ENCODE peak calls at places on chromosomes 11 and 22, in five cellular contexts. W, J, Q, V and T are unnamed samples. For H3K4me1 and H3K36me3, the result is how much of the 10 kb centered on the place peaks cover.

GRCh38 chr11:16790484-16791240 is 52.2 kb downstream of the C11orf58 start:
- DNase-seq in W (no peak), J (no peak), Q (no peak), V (no peak), T (no peak)

GRCh38 chr11:40885257-40885947 is 574.0 kb downstream of the LRRC4C start:
- DNase-seq in W (no peak), J (no peak), Q (peak), V (no peak), T (no peak)

GRCh38 chr11:108664241-108664640 is 628 bp upstream of the DDX10 start:
- DNase-seq in W (no peak), J (no peak), Q (no peak), V (no peak), T (peak)

GRCh38 chr11:6925636-6926207 is 504 bp upstream of the ZNF215 start:
- DNase-seq in W (no peak), J (no peak), Q (no peak), V (no peak), T (no peak)

GRCh38 chr11:69836401-69836800 is 17.2 kb upstream of the FGF3 start:
- DNase-seq in W (no peak), J (no peak), Q (no peak), V (no peak), T (no peak)

GRCh38 chr11:121687961-121688566 is 235.3 kb upstream of the SORL1-AS1 start:
- DNase-seq in W (no peak), J (no peak), Q (peak), V (no peak), T (no peak)

GRCh38 chr11:626475-627272 is at the start of gene SCT:
- DNase-seq in W (peak), J (no peak), Q (no peak), V (no peak), T (peak)

GRCh38 chr22:31106651-31107205 is 640 bp downstream of the SELENOM start:
- DNase-seq in W (no peak), J (no peak), Q (no peak), V (no peak), T (no peak)

GRCh38 chr11:59263225-59263894 is 50.6 kb upstream of the MPEG1 start:
- DNase-seq in W (peak), J (no peak), Q (no peak), V (no peak), T (no peak)

GRCh38 chr22:26394787-26395186 is 34.3 kb upstream of the ASPHD2 start:
- DNase-seq in W (no peak), J (no peak), Q (peak), V (no peak), T (no peak)

GRCh38 chr22:36757608-36758220 is 18.2 kb downstream of the IFT27 start:
- DNase-seq in W (peak), J (peak), Q (peak), V (peak), T (peak)

GRCh38 chr11:62857541-62857982 is 18.2 kb upstream of the WDR74 start:
- DNase-seq in W (no peak), J (no peak), Q (no peak), V (no peak), T (no peak)

GRCh38 chr11:63839508-63840355 is 822 bp downstream of the MARK2 start:
- DNase-seq in W (peak), J (peak), Q (peak), V (peak), T (no peak)

GRCh38 chr11:83044958-83045712 is 26.6 kb downstream of the RAB30 start:
- DNase-seq in W (no peak), J (no peak), Q (no peak), V (no peak), T (no peak)

GRCh38 chr11:68528630-68529029 is 68.1 kb downstream of the PPP6R3 start:
- DNase-seq in W (no peak), J (no peak), Q (no peak), V (no peak), T (no peak)

GRCh38 chr22:37282385-37282677 is at the start of gene CYTH4:
- DNase-seq in W (no peak), J (peak), Q (no peak), V (peak), T (no peak)

GRCh38 chr11:114774599-114775365 is 96.5 kb downstream of the NXPE2 start:
- DNase-seq in W (no peak), J (peak), Q (peak), V (no peak), T (no peak)

GRCh38 chr11:77113382-77114088 is 10.9 kb downstream of the OMP start:
- DNase-seq in W (peak), J (peak), Q (peak), V (no peak), T (no peak)

GRCh38 chr22:31083923-31084810 is 3.0 kb downstream of the SMTN start:
- DNase-seq in W (peak), J (no peak), Q (no peak), V (peak), T (no peak)

GRCh38 chr11:72352859-72353551 is 81.3 kb downstream of the CLPB start:
- DNase-seq in W (no peak), J (no peak), Q (peak), V (no peak), T (no peak)

GRCh38 chr11:121071456-121072236 is 29.4 kb upstream of the TECTA start:
- DNase-seq in W (no peak), J (no peak), Q (peak), V (no peak), T (no peak)

GRCh38 chr11:38019072-38019775 is 1421.2 kb upstream of the RAG2 start:
- DNase-seq in W (peak), J (no peak), Q (peak), V (no peak), T (no peak)

GRCh38 chr11:10322830-10323792 is 18.2 kb downstream of the ADM start:
- DNase-seq in W (no peak), J (peak), Q (peak), V (no peak), T (peak)

GRCh38 chr22:49373801-49374226 is 453.9 kb downstream of the BRD1 start:
- DNase-seq in W (no peak), J (no peak), Q (no peak), V (no peak), T (no peak)

GRCh38 chr11:125452125-125452470 is 44.0 kb downstream of the FEZ1 start:
- DNase-seq in W (no peak), J (no peak), Q (no peak), V (no peak), T (no peak)

GRCh38 chr22:37591823-37592404 is 12.0 kb upstream of the LGALS2 start:
- DNase-seq in W (no peak), J (no peak), Q (no peak), V (no peak), T (no peak)

GRCh38 chr11:1341928-1342524 is 32.6 kb upstream of the TOLLIP start:
- DNase-seq in W (no peak), J (no peak), Q (no peak), V (no peak), T (no peak)

GRCh38 chr22:24582111-24582814 is 10.6 kb downstream of the LRRC75B start:
- DNase-seq in W (no peak), J (no peak), Q (no peak), V (no peak), T (no peak)

GRCh38 chr11:68325183-68325893 is 12.9 kb downstream of the LRP5 start:
- DNase-seq in W (no peak), J (no peak), Q (no peak), V (no peak), T (no peak)

GRCh38 chr11:72085836-72086475 is 5.3 kb downstream of the LRRC51 start:
- DNase-seq in W (no peak), J (no peak), Q (peak), V (no peak), T (no peak)

GRCh38 chr22:49838771-49839717 is 11.4 kb upstream of the BRD1 start:
- DNase-seq in W (peak), J (no peak), Q (no peak), V (no peak), T (no peak)

GRCh38 chr22:40407831-40408717 is 37.7 kb downstream of the SGSM3 start:
- DNase-seq in W (no peak), J (no peak), Q (no peak), V (no peak), T (no peak)

GRCh38 chr11:57568330-57568766 is 876 bp upstream of the UBE2L6 start:
- DNase-seq in W (no peak), J (peak), Q (peak), V (peak), T (peak)

GRCh38 chr22:37894939-37895670 is 11.0 kb upstream of the MICALL1 start:
- DNase-seq in W (peak), J (no peak), Q (no peak), V (no peak), T (no peak)

GRCh38 chr22:37567991-37568390 is 7.7 kb downstream of the CDC42EP1 start:
- DNase-seq in W (no peak), J (no peak), Q (no peak), V (no peak), T (peak)

GRCh38 chr11:385594-386351 is 8.2 kb upstream of the PKP3 start:
- DNase-seq in W (peak), J (no peak), Q (no peak), V (no peak), T (no peak)

GRCh38 chr11:25159341-25159740 is 662.5 kb downstream of the LUZP2 start:
- DNase-seq in W (no peak), J (no peak), Q (no peak), V (no peak), T (no peak)

GRCh38 chr11:66841861-66842260 is 1.4 kb upstream of the RCE1 start:
- DNase-seq in W (no peak), J (no peak), Q (no peak), V (no peak), T (no peak)

DNA sequence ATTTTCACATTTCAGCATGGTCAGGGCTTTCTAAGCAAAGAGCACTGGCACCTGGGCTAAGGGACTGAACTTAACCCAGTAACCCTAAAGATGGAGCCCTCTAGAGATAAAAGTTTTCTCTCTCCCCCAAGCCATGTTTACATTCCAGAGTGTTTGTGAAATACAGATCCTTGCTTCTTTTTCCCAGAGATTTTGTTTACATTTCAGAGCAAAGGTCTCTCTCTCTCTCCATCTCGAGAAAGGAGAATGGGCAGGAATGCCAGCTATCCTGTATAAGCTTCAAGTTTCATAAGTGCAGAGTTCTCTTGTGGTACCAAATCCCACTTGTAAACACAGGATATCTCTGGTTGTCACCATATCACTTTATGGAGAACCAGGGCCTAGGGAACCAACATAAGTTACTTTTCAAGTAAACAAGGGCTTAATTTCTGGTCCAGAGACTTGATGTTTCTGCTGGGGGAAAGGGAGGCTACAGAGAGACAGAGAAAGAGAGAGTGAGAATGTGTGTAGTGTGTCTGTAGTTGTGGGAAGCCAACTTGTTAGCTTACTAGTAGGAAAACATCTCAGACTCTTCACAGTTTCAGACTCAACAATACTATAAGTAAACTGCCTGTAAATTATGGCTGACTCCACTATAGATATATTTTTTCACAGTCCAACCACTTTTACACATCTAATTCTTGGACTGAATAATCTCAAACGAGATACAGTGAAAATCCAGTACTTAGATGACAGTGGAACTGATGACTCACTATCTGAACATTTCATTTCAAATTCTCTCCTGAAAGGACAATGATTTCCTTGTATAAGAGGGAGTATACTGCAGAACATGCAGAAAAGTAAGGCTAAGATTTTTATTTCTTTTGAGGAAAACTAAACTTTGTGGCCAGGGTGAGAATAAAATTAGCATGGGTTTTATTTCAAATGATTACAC is 76.2 kb downstream of the ARHGAP32 start:
- DNase-seq in W (no peak), J (no peak), Q (peak), V (no peak), T (no peak)
- H3K4me1 ChIP-seq in W (under half), J (under half), Q (under half), V (under half), T (under half)

DNA sequence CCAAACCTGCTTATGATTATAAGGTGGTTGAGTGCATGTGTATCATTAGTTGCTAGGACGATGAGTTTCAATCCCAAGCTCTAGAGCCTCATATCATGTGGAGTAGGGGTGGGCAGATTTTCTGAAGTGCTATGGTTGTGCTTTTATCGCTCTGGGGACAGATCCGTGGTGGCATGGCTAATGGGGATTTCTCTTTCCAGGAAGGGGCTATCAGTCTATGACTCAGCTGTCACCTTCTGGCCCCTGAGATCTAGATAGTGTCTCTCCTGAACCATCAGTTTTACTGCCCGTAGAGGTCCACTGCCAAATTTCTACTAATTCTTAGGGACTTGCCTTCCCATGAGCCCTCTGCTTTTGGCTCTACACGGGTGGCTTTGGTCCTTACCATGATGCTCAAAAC is 51.8 kb downstream of the FDX1 start:
- DNase-seq in W (no peak), J (no peak), Q (no peak), V (no peak), T (no peak)
- H3K36me3 ChIP-seq in W (under half), J (under half), Q (under half), V (under half), T (under half)

GRCh38 chr22:46083383-46084350 is 66.7 kb upstream of the PPARA start:
- DNase-seq in W (peak), J (peak), Q (no peak), V (peak), T (no peak)
- H3K4me1 ChIP-seq in W (half or more), J (half or more), Q (under half), V (half or more), T (under half)

DNA sequence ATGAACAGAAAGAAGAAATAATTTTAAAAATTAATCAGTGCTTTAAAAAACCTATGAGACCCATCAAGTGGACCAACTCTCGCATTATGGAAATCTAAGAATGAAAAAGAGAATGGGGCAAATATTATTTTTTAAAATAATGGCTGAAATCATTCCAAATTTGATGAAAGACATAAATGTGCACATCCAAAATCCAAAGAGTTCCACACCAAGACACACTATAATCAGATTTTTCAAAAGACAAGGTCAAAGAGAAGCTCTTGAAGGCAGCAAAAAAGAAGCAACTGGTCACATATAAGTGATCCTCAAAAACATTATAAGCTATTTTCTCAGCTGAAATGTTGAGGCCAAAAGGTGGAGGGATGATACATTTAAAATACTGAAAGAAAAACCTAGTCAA is 85.3 kb downstream of the ARHGAP32 start:
- DNase-seq in W (no peak), J (no peak), Q (no peak), V (no peak), T (no peak)
- H3K36me3 ChIP-seq in W (under half), J (under half), Q (under half), V (under half), T (under half)

GRCh38 chr11:3165916-3166267 is 782 bp upstream of the OSBPL5 start:
- DNase-seq in W (peak), J (no peak), Q (no peak), V (no peak), T (no peak)
- H3K4me1 ChIP-seq in W (under half), J (under half), Q (under half), V (half or more), T (under half)

DNA sequence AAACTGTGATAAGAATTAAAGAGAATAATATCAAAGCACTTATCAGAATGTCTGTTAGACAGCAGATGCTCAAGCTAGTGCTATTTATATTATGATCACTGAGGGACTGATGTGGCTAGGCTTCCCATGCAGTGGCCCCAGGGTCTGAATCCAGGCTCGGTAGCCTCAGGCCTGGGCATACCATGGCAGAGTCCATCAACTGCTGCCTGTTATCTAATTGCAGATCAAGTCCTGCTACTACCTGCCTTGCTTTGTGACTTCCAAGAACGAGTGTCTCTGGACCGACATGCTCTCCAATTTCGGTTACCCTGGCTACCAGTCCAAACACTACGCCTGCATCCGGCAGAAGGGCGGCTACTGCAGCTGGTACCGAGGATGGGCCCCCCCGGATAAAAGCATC is 57.5 kb downstream of the TIMP3 start:
- DNase-seq in W (no peak), J (no peak), Q (no peak), V (no peak), T (no peak)
- H3K36me3 ChIP-seq in W (under half), J (under half), Q (under half), V (half or more), T (under half)

DNA sequence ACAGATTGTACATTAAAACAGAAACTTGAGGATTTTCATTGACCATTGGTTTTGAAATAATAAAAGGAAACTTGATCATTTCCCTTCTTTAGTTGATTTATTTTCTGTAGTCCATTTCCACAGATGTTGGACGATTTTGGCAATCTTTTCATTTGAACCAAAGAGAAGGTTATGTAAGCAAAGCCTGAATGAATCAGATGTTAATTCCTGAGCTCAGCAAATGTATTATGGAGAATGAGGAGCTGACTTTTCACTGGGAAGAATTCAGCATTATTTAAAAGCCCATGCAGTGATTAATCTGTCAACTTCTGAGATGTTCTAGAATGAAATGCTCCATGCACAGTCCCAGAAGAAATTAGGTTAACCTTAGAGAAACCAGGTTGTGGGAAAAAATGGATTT is 29.0 kb downstream of the ELMOD1 start:
- DNase-seq in W (no peak), J (no peak), Q (no peak), V (no peak), T (no peak)
- H3K4me1 ChIP-seq in W (under half), J (under half), Q (under half), V (under half), T (under half)